ENCODE peak calls at places on chromosome 5, in nine cellular contexts. Q, N, W, Z, L, G, U, S and F are unnamed samples.

GRCh38 chr5:128216860-128217531 is 133.4 kb downstream of the SLC12A2 start:
- DNase-seq in Q (no peak), N (peak; percentile 88), W (no peak), Z (no peak), L (peak; percentile 95), G (no peak), U (no peak), S (no peak), F (no peak)

GRCh38 chr5:176533390-176533789 is 3.8 kb downstream of the RNF44 start:
- DNase-seq in Q (no peak), N (no peak), W (no peak), Z (no peak), L (no peak), G (no peak), U (no peak), S (no peak), F (no peak)

GRCh38 chr5:137724251-137724650 is 11.6 kb downstream of the KLHL3 start:
- DNase-seq in Q (no peak), N (no peak), W (no peak), Z (no peak), L (no peak), G (no peak), U (no peak), S (no peak), F (no peak)

GRCh38 chr5:133456933-133457402 is 155.4 kb downstream of the FSTL4 start:
- DNase-seq in Q (no peak), N (peak; percentile 50), W (no peak), Z (no peak), L (no peak), G (no peak), U (no peak), S (no peak), F (no peak)

GRCh38 chr5:126776499-126777256 is at the start of gene LMNB1:
- DNase-seq in Q (peak; percentile 96), N (peak; percentile 94), W (peak; percentile 96), Z (peak; percentile 99), L (peak; percentile 95), G (peak; percentile 98), U (peak; percentile 96), S (peak; percentile 83), F (peak; percentile 94)

GRCh38 chr5:58394326-58394725 is 65.6 kb downstream of the PLK2 start:
- DNase-seq in Q (no peak), N (no peak), W (no peak), Z (no peak), L (no peak), G (no peak), U (no peak), S (no peak), F (no peak)

GRCh38 chr5:62732677-62733121 is 154.1 kb downstream of the LRRC70 start:
- DNase-seq in Q (no peak), N (peak; percentile 1), W (no peak), Z (no peak), L (peak; percentile 1), G (no peak), U (no peak), S (no peak), F (no peak)

GRCh38 chr5:111954516-111955337 is 197.7 kb upstream of the NREP start:
- DNase-seq in Q (no peak), N (peak; percentile 48), W (no peak), Z (no peak), L (peak; percentile 75), G (no peak), U (no peak), S (no peak), F (peak; percentile 35)

DNA sequence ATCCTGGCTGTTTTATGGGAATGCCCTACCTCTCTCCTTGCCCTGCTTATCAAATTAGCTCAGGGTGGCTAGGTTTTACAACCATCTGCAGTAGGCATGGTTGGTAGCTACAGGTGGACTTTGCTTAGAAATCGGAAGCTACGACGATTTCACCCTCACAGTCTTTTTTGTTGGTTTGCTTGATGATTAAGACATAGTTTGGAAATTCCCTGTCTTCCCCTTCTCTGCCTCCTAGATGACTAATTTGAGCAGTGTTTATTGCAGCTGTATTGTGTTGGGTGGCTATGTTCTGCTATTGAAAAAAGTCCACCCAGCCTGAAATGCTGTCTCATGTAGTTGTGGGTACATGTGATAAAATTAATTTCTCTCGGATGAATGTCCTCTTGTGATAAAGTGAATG is 37.1 kb upstream of the FYB1 start:
- DNase-seq in Q (no peak), N (peak; percentile 86), W (no peak), Z (peak; percentile 12), L (peak; percentile 78), G (no peak), U (no peak), S (no peak), F (no peak)
- TF ChIP-seq CTCF in Q (no peak), N (no peak), W (no peak), Z (no peak), L (no peak), G (no peak), U (no peak), S (no peak), F (no peak)

GRCh38 chr5:59661306-59661705 is 232.2 kb downstream of the PDE4D start:
- DNase-seq in Q (no peak), N (peak; percentile 6), W (no peak), Z (no peak), L (no peak), G (no peak), U (no peak), S (no peak), F (no peak)

GRCh38 chr5:59665086-59665831 is 228.3 kb downstream of the PDE4D start:
- DNase-seq in Q (no peak), N (peak; percentile 12), W (no peak), Z (no peak), L (no peak), G (no peak), U (no peak), S (no peak), F (no peak)

GRCh38 chr5:59656351-59657254 is 236.9 kb downstream of the PDE4D start:
- DNase-seq in Q (no peak), N (no peak), W (no peak), Z (no peak), L (peak; percentile 50), G (no peak), U (no peak), S (no peak), F (no peak)

GRCh38 chr5:59661939-59662615 is 231.4 kb downstream of the PDE4D start:
- DNase-seq in Q (no peak), N (no peak), W (no peak), Z (no peak), L (peak; percentile 75), G (no peak), U (no peak), S (no peak), F (peak; percentile 22)

GRCh38 chr5:59660737-59661136 is 232.8 kb downstream of the PDE4D start:
- DNase-seq in Q (no peak), N (peak; percentile 47), W (no peak), Z (peak; percentile 11), L (no peak), G (no peak), U (no peak), S (no peak), F (peak; percentile 17)
- TF ChIP-seq CTCF in Q (no peak), N (peak; percentile 53), W (peak; percentile 13), Z (peak; percentile 17), L (peak; percentile 66), G (peak; percentile 56), U (peak; percentile 34), S (no peak), F (no peak)

GRCh38 chr5:42965934-42966333 is 74.2 kb downstream of the ANXA2R start:
- DNase-seq in Q (no peak), N (no peak), W (no peak), Z (no peak), L (no peak), G (no peak), U (no peak), S (no peak), F (no peak)

GRCh38 chr5:42974546-42974945 is 65.6 kb downstream of the ANXA2R start:
- DNase-seq in Q (no peak), N (no peak), W (no peak), Z (no peak), L (peak; percentile 90), G (no peak), U (no peak), S (no peak), F (no peak)

DNA sequence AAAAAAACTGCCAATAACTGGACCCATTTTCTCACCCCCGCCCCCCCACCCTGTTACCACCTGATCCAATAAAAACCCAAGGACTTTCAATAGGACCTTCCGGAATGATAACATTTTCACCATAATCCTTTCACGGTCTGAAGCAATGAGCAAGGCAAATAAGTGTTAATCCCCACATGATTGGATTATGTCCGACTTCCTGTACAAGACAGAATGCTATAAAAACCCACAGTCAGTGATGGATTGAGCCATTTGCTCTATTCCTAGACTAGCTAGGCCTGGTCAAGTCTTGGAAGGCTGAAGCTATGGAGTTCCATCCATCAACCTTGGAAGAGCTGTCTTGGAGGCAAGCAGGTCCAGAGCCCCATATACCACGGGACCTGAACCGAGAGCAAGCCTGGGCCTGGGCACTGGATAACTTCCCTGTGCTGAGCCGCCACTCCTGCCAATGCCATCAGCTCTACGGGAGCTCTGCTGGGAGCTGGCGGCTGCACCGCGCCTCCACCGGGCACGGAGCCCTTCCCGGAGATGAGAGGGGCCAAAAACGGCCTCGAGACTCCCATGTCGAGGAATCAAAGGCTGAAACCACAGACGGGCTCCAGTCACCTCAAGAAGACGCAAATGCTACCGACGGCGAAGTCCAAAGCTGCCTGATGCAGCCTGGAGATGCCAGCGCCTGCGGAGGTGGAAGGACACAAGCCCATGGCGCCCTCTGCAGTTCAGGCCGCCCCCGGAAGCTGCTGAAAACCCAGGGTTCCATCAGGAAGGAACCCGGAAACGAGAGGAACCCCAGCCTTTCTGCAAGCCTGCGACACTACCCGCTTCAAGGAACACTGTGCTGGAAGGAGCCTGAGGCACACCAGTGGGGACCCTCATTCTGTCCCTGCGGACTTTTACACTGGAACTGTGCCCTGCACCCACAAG is 69.2 kb downstream of the ANXA2R start:
- DNase-seq in Q (no peak), N (no peak), W (no peak), Z (no peak), L (peak; percentile 10), G (peak; percentile 77), U (no peak), S (no peak), F (no peak)
- TF ChIP-seq CTCF in Q (no peak), N (no peak), W (no peak), Z (no peak), L (peak; percentile 24), G (peak; percentile 69), U (no peak), S (no peak), F (no peak)

GRCh38 chr5:57280811-57281301 is 107.0 kb downstream of the GPBP1 start:
- DNase-seq in Q (no peak), N (no peak), W (no peak), Z (no peak), L (no peak), G (no peak), U (no peak), S (no peak), F (no peak)

GRCh38 chr5:57276353-57276752 is 102.5 kb downstream of the GPBP1 start:
- DNase-seq in Q (no peak), N (no peak), W (no peak), Z (no peak), L (no peak), G (no peak), U (no peak), S (no peak), F (no peak)

DNA sequence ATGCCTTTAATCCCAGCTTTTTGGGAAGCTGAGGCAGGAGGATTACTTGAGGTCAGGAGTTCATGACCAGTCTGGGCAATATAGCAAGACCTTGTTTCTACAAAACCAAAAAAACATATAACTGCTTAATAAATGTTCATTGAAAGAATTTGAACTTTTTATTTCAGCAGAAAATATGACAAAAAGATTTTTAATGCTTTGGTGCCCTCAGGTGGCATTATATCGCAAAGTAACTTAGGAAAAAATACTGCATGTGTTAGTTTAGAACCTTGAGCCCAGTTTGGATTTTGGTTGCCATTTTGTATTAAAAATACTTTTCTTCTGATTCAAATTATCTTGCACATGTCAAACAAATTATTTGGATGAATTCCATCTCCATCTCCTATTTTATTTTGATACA is 103.2 kb downstream of the GPBP1 start:
- DNase-seq in Q (no peak), N (peak; percentile 41), W (no peak), Z (peak; percentile 15), L (peak; percentile 15), G (no peak), U (no peak), S (no peak), F (peak; percentile 9)
- TF ChIP-seq CTCF in Q (no peak), N (peak; percentile 35), W (no peak), Z (peak; percentile 24), L (peak; percentile 16), G (peak; percentile 60), U (peak; percentile 39), S (no peak), F (no peak)